ENCODE peak calls at places on chromosomes 1 and 21, in four cellular contexts. W is K562, Q is GM12878, O is HepG2. R is an unnamed sample.

GRCh38 chr1:51316113-51316763 is 14.1 kb downstream of the TTC39A start:
- DNase-seq in W (no peak), Q (no peak), O (no peak), R (no peak)

GRCh38 chr1:3430820-3431219 is 23.6 kb upstream of the ARHGEF16 start:
- DNase-seq in Q (no peak), W (no peak), O (no peak), R (no peak)

GRCh38 chr21:37074195-37074510 is 1.1 kb downstream of the TTC3 start:
- DNase-seq in Q (no peak), O (no peak), W (peak; percentile 36), R (peak; percentile 4)

GRCh38 chr1:155191904-155192303 is 15.8 kb downstream of the THBS3 start:
- DNase-seq in O (no peak), Q (no peak), W (no peak), R (no peak)

GRCh38 chr1:199403421-199404116 is 623.9 kb upstream of the NR5A2 start:
- DNase-seq in W (no peak), Q (no peak), O (no peak), R (no peak)

GRCh38 chr1:6338685-6339084 is 54.9 kb downstream of the ACOT7 start:
- DNase-seq in O (no peak), Q (no peak), W (no peak), R (no peak)

GRCh38 chr1:193456883-193457282 is 270.5 kb upstream of the B3GALT2 start:
- DNase-seq in O (no peak), W (no peak), Q (no peak), R (no peak)

GRCh38 chr1:223770621-223771315 is 58.4 kb downstream of the CAPN2 start:
- DNase-seq in W (no peak), Q (no peak), O (no peak), R (no peak)

GRCh38 chr1:218666263-218666662 is 321.1 kb downstream of the TGFB2 start:
- DNase-seq in W (no peak), O (no peak), Q (no peak), R (no peak)

GRCh38 chr1:40740039-40740991 is 43.3 kb upstream of the KCNQ4 start:
- DNase-seq in W (no peak), Q (no peak), O (peak; percentile 24), R (no peak)

GRCh38 chr21:31781737-31782136 is 49.8 kb upstream of the SCAF4 start:
- DNase-seq in O (no peak), W (no peak), Q (no peak), R (no peak)

GRCh38 chr1:212002536-212002935 is 32.8 kb downstream of the INTS7 start:
- DNase-seq in Q (no peak), W (no peak), O (no peak), R (no peak)

GRCh38 chr1:62361426-62361825 is 42.2 kb upstream of the KANK4 start:
- DNase-seq in O (no peak), Q (no peak), W (no peak), R (no peak)

GRCh38 chr21:20730421-20730820 is 267.8 kb upstream of the NCAM2 start:
- DNase-seq in Q (no peak), W (no peak), O (no peak), R (no peak)

GRCh38 chr1:210827481-210827880 is 306.5 kb downstream of the KCNH1 start:
- DNase-seq in W (no peak), Q (no peak), O (no peak), R (no peak)

GRCh38 chr1:164660415-164661174 is 101.6 kb downstream of the PBX1 start:
- DNase-seq in Q (peak; percentile 9), O (no peak), W (no peak), R (no peak)

GRCh38 chr1:117527566-117528102 is 78.2 kb upstream of the TENT5C start:
- DNase-seq in O (no peak), W (no peak), Q (no peak), R (no peak)

GRCh38 chr1:55044617-55045397 is 5.5 kb downstream of the PCSK9 start:
- DNase-seq in Q (no peak), W (no peak), O (no peak), R (no peak)

GRCh38 chr1:91613594-91613993 is 112.9 kb downstream of the CDC7 start:
- DNase-seq in W (no peak), Q (no peak), O (no peak), R (peak; percentile 88)

GRCh38 chr1:202058001-202058908 is 47.9 kb downstream of the ELF3 start:
- DNase-seq in O (peak; percentile 94), W (peak; percentile 14), Q (no peak), R (peak; percentile 98)

GRCh38 chr1:217343907-217344306 is 287.0 kb downstream of the GPATCH2 start:
- DNase-seq in W (no peak), Q (no peak), O (no peak), R (no peak)

GRCh38 chr1:32770741-32771548 is 46.2 kb downstream of the YARS1 start:
- DNase-seq in O (no peak), W (peak; percentile 58), Q (no peak), R (no peak)

GRCh38 chr1:163730366-163730765 is 408.6 kb downstream of the NUF2 start:
- DNase-seq in O (no peak), Q (no peak), W (no peak), R (no peak)

GRCh38 chr1:159653201-159653600 is 61.2 kb downstream of the CRP start:
- DNase-seq in Q (no peak), O (no peak), W (no peak), R (no peak)

GRCh38 chr1:155022927-155023236 is 10.7 kb downstream of the DCST2 start:
- DNase-seq in Q (no peak), O (no peak), W (no peak), R (peak; percentile 43)

GRCh38 chr1:99469641-99470040 is 176.3 kb upstream of the PALMD start:
- DNase-seq in W (no peak), O (no peak), Q (no peak), R (no peak)

GRCh38 chr1:160096491-160097116 is 1.8 kb downstream of the IGSF8 start:
- DNase-seq in Q (no peak), W (no peak), O (no peak), R (no peak)

GRCh38 chr1:155698382-155699038 is 9.6 kb downstream of the DAP3 start:
- DNase-seq in W (no peak), O (peak; percentile 81), Q (no peak), R (no peak)

GRCh38 chr1:150066838-150067183 is 765 bp upstream of the VPS45 start:
- DNase-seq in O (no peak), Q (peak; percentile 12), W (peak; percentile 41), R (no peak)

GRCh38 chr1:84634536-84635205 is 55.6 kb downstream of the SSX2IP start:
- DNase-seq in W (no peak), O (peak; percentile 10), Q (no peak), R (no peak)

GRCh38 chr1:230130172-230130944 is 63.3 kb downstream of the GALNT2 start:
- DNase-seq in O (no peak), Q (no peak), W (no peak), R (no peak)

GRCh38 chr1:39901486-39902120 is at the start of gene MYCL:
- DNase-seq in W (peak; percentile 92), O (peak; percentile 64), Q (no peak), R (peak; percentile 80)

GRCh38 chr1:109383850-109384249 is 13.9 kb downstream of the SORT1 start:
- DNase-seq in Q (no peak), O (no peak), W (peak; percentile 48), R (no peak)

GRCh38 chr1:56065729-56066128 is 513.6 kb downstream of the PLPP3 start:
- DNase-seq in O (no peak), Q (no peak), W (no peak), R (no peak)

GRCh38 chr1:227789042-227789880 is 26.2 kb upstream of the PRSS38 start:
- DNase-seq in O (no peak), W (no peak), Q (no peak), R (no peak)

GRCh38 chr21:16533692-16534407 is 804.1 kb downstream of the USP25 start:
- DNase-seq in W (no peak), O (no peak), Q (no peak), R (no peak)

GRCh38 chr21:33302796-33303195 is 22.0 kb upstream of the IFNAR1 start:
- DNase-seq in O (peak; percentile 47), W (no peak), Q (no peak), R (no peak)

GRCh38 chr1:8002329-8003320 is 23.5 kb downstream of the ERRFI1 start:
- DNase-seq in Q (no peak), W (no peak), O (no peak), R (no peak)

GRCh38 chr1:167186198-167186750 is 34.4 kb upstream of the POU2F1 start:
- DNase-seq in Q (no peak), W (no peak), O (no peak), R (no peak)
- TF ChIP-seq MYC in Q (no peak), W (no peak), O (no peak), R (no peak)

DNA sequence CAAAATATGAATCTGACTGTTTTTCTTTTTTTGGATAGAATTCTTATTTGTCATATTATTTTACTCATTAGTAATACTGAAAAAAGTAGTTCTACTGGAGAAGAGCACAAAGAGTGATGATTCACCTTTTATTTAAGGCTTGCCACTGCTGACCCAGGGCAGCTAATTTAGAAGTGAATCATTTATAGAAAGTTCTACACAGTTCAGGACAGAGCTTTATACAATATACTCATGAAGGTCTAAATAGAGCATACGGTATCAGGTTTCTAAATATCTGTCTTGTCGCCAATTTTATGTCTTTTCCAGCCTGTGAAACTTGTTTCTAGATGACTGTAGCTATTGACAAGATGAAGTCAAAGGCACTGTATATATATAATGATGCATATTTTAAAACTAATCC is 25.0 kb downstream of the GIPC2 start:
- DNase-seq in W (no peak), O (no peak), Q (no peak), R (peak; percentile 21)
- TF ChIP-seq REST in W (no peak), O (no peak), Q (no peak), R (no peak)

GRCh38 chr1:246317723-246318359 is 189.2 kb downstream of the SMYD3 start:
- DNase-seq in W (no peak), Q (no peak), O (no peak), R (no peak)
- TF ChIP-seq MYC in W (no peak), Q (no peak), O (no peak), R (no peak)

DNA sequence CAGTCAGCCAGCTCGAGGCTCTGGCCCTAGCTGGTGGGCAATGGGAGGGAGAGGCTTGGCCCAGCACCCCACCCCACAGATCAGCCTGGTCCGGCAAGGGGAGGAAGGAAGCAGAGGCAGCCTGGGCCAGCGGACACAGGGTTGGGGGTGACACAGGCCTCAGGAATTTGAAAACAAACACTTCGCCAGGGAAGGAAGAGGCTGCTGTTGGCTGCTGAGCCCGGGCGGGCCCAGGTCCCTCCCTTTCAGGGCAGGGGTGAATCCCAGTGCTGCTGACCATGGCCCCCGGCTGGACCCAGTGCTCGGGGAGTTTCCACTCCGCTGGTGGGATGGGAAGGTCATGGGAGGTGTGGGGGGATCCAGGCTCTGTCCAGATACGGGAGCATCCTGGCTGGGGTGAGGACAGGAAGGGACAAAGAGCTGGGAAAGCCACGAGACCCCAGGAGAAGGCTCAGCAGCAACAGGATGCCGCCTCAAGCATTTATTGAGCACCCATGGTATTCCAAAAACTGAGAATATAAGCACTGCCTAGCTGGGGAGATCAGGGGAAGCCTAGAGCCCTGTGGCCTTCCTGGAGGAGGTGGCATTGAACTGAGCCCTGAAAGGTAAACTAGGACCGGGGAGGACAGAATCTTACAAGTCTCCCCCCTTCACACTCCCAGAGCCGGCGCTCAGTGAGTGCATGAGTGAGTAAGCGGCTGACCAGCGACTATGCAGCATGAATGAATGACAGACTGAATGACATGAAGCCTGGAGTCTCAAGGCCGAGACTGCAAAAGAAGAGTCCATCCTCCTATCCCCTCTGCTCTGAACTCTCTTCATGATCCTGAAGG is 26.2 kb upstream of the EPHA2 start:
- DNase-seq in O (peak; percentile 87), W (no peak), Q (no peak), R (peak; percentile 93)
- TF ChIP-seq REST in O (peak; percentile 46), W (no peak), Q (no peak), R (no peak)

GRCh38 chr1:9282436-9282955 is 10.2 kb upstream of the SPSB1 start:
- DNase-seq in O (no peak), W (no peak), Q (no peak), R (no peak)
- TF ChIP-seq MYC in O (no peak), W (no peak), Q (no peak), R (no peak)